ENCODE peak calls at places on chromosomes 16 and 17, in ten cellular contexts. A is NCI-H2029 treated with DMSO at 0.1 percent for 48 hours; F is cardiac septum; U is stimulated activated CD4-positive, alpha-beta T cell treated with anti-CD3 and anti-CD28 coated beads, TNF-alpha, amount 100 ng/mL, for 48 hours; Q is NCI-H345; X is hypothalamus; B is fibroblast of mammary gland; N is aorta; H is NCI-H526 treated with DMSO at 0.1 percent for 48 hours; R is activated CD4-positive, alpha-beta T cell treated with anti-CD3 and anti-CD28 coated beads, Interleukin-2, amount 50 U/mL, for 24 hours. C is an unnamed sample.

GRCh38 chr17:38333635-38334295 is 10.0 kb downstream of the GPR179 start:
- DNase-seq in A (no peak), F (peak), U (peak), Q (peak), X (peak), B (no peak), N (no peak), H (no peak), R (no peak), C (peak)

GRCh38 chr17:27975146-27976011 is 67.1 kb upstream of the NLK start:
- DNase-seq in A (no peak), F (no peak), U (no peak), Q (no peak), X (no peak), B (peak), N (no peak), H (peak), R (no peak), C (no peak)

GRCh38 chr16:24986512-24987303 is 28.5 kb downstream of the ARHGAP17 start:
- DNase-seq in A (no peak), F (peak), U (no peak), Q (no peak), X (peak), B (peak), N (no peak), H (no peak), R (no peak), C (no peak)

GRCh38 chr17:58370309-58370708 is 18.3 kb upstream of the SUPT4H1 start:
- DNase-seq in A (no peak), F (no peak), U (no peak), Q (no peak), X (no peak), B (no peak), N (no peak), H (no peak), R (no peak), C (no peak)

GRCh38 chr17:15955793-15956541 is 11.0 kb downstream of the ADORA2B start:
- DNase-seq in A (no peak), F (no peak), U (no peak), Q (no peak), X (no peak), B (no peak), N (no peak), H (no peak), R (no peak), C (peak)

GRCh38 chr16:918068-918467 is 52.7 kb downstream of the LMF1 start:
- DNase-seq in A (no peak), F (no peak), U (no peak), Q (no peak), X (no peak), B (peak), N (peak), H (no peak), R (no peak), C (peak)

GRCh38 chr17:51200295-51200694 is 34.1 kb downstream of the NME2 start:
- DNase-seq in A (no peak), F (no peak), U (no peak), Q (no peak), X (no peak), B (no peak), N (no peak), H (no peak), R (no peak), C (no peak)

GRCh38 chr17:45740553-45741330 is 43.4 kb upstream of the CRHR1 start:
- DNase-seq in A (peak), F (no peak), U (no peak), Q (peak), X (peak), B (peak), N (no peak), H (peak), R (no peak), C (peak)

GRCh38 chr17:1110844-1111598 is 68.8 kb downstream of the ABR start:
- DNase-seq in A (no peak), F (peak), U (no peak), Q (peak), X (peak), B (peak), N (peak), H (no peak), R (no peak), C (peak)

GRCh38 chr17:69820881-69821473 is 254.0 kb upstream of the KCNJ16 start:
- DNase-seq in A (no peak), F (no peak), U (no peak), Q (no peak), X (no peak), B (no peak), N (no peak), H (no peak), R (no peak), C (no peak)

GRCh38 chr17:75240394-75241142 is 20.8 kb downstream of the GGA3 start:
- DNase-seq in A (no peak), F (no peak), U (no peak), Q (peak), X (peak), B (peak), N (no peak), H (peak), R (no peak), C (peak)

GRCh38 chr17:65231086-65231485 is 93.9 kb downstream of the RGS9 start:
- DNase-seq in A (no peak), F (no peak), U (no peak), Q (no peak), X (no peak), B (no peak), N (no peak), H (no peak), R (no peak), C (no peak)

GRCh38 chr17:62587554-62587953 is 39.9 kb upstream of the MRC2 start:
- DNase-seq in A (peak), F (no peak), U (no peak), Q (no peak), X (no peak), B (peak), N (no peak), H (no peak), R (no peak), C (no peak)

GRCh38 chr16:3938471-3938842 is 57.9 kb upstream of the CREBBP start:
- DNase-seq in A (no peak), F (no peak), U (no peak), Q (no peak), X (no peak), B (no peak), N (no peak), H (no peak), R (no peak), C (no peak)

GRCh38 chr16:87363771-87364476 is 19.7 kb downstream of the FBXO31 start:
- DNase-seq in A (peak), F (peak), U (no peak), Q (no peak), X (peak), B (peak), N (no peak), H (peak), R (no peak), C (peak)

GRCh38 chr16:19743816-19744159 is 25.7 kb downstream of the IQCK start:
- DNase-seq in A (no peak), F (no peak), U (no peak), Q (no peak), X (no peak), B (no peak), N (no peak), H (no peak), R (no peak), C (no peak)

GRCh38 chr17:38728290-38728831 is 1.8 kb upstream of the CISD3 start:
- DNase-seq in A (no peak), F (peak), U (no peak), Q (no peak), X (no peak), B (no peak), N (no peak), H (no peak), R (peak), C (no peak)

GRCh38 chr17:39599006-39599664 is 8.6 kb downstream of the NEUROD2 start:
- DNase-seq in A (no peak), F (no peak), U (no peak), Q (peak), X (no peak), B (no peak), N (no peak), H (no peak), R (no peak), C (no peak)

GRCh38 chr17:3972931-3973330 is 8.7 kb upstream of the ATP2A3 start:
- DNase-seq in A (no peak), F (no peak), U (no peak), Q (no peak), X (no peak), B (no peak), N (no peak), H (no peak), R (no peak), C (no peak)

GRCh38 chr16:71383054-71383773 is 24.7 kb downstream of the CALB2 start:
- DNase-seq in A (no peak), F (no peak), U (no peak), Q (no peak), X (no peak), B (peak), N (no peak), H (no peak), R (no peak), C (peak)

GRCh38 chr16:17578921-17579876 is 108.4 kb upstream of the XYLT1 start:
- DNase-seq in A (peak), F (no peak), U (peak), Q (peak), X (peak), B (peak), N (peak), H (peak), R (peak), C (peak)

GRCh38 chr17:74864866-74865395 is 5.2 kb upstream of the GRIN2C start:
- DNase-seq in A (no peak), F (peak), U (peak), Q (peak), X (peak), B (peak), N (peak), H (no peak), R (peak), C (peak)

GRCh38 chr17:73956595-73957465 is 246.6 kb upstream of the RPL38 start:
- DNase-seq in A (no peak), F (no peak), U (peak), Q (peak), X (peak), B (peak), N (no peak), H (peak), R (peak), C (peak)

GRCh38 chr17:15928286-15928785 is 16.6 kb upstream of the ADORA2B start:
- DNase-seq in A (no peak), F (no peak), U (no peak), Q (no peak), X (no peak), B (no peak), N (no peak), H (no peak), R (no peak), C (no peak)

GRCh38 chr17:73575470-73576235 is 68.6 kb downstream of the SDK2 start:
- DNase-seq in A (no peak), F (no peak), U (no peak), Q (no peak), X (no peak), B (no peak), N (no peak), H (no peak), R (no peak), C (peak)

GRCh38 chr16:11232852-11233726 is 22.9 kb downstream of the SOCS1 start:
- DNase-seq in A (no peak), F (peak), U (peak), Q (no peak), X (peak), B (no peak), N (peak), H (no peak), R (peak), C (no peak)

GRCh38 chr16:84459941-84460405 is 44.5 kb downstream of the MEAK7 start:
- DNase-seq in A (peak), F (peak), U (no peak), Q (no peak), X (no peak), B (no peak), N (no peak), H (no peak), R (no peak), C (no peak)

GRCh38 chr16:70493863-70494770 is 29.2 kb downstream of the COG4 start:
- DNase-seq in A (no peak), F (no peak), U (no peak), Q (no peak), X (no peak), B (peak), N (no peak), H (no peak), R (no peak), C (no peak)

GRCh38 chr16:47887496-47887895 is 268.3 kb downstream of the ABCC12 start:
- DNase-seq in A (no peak), F (no peak), U (no peak), Q (peak), X (no peak), B (no peak), N (no peak), H (peak), R (no peak), C (no peak)

GRCh38 chr16:54430491-54431030 is 144.0 kb upstream of the IRX3 start:
- DNase-seq in A (no peak), F (no peak), U (no peak), Q (no peak), X (no peak), B (peak), N (no peak), H (no peak), R (no peak), C (no peak)

GRCh38 chr17:47275245-47275984 is 21.8 kb downstream of the ITGB3 start:
- DNase-seq in A (no peak), F (peak), U (no peak), Q (no peak), X (no peak), B (peak), N (peak), H (peak), R (no peak), C (no peak)

GRCh38 chr16:48542020-48542473 is 67.9 kb downstream of the N4BP1 start:
- DNase-seq in A (no peak), F (no peak), U (no peak), Q (no peak), X (peak), B (peak), N (peak), H (no peak), R (no peak), C (peak)

GRCh38 chr17:58786586-58787295 is 31.1 kb downstream of the PPM1E start:
- DNase-seq in A (no peak), F (no peak), U (no peak), Q (peak), X (no peak), B (peak), N (no peak), H (no peak), R (no peak), C (no peak)

GRCh38 chr17:7887038-7887481 is 1.5 kb upstream of the CHD3 start:
- DNase-seq in A (peak), F (no peak), U (no peak), Q (no peak), X (no peak), B (no peak), N (no peak), H (no peak), R (no peak), C (no peak)

C was measured in WERI-Rb-1.